ENCODE peak calls at places on chromosomes 1 and 21, in seven cellular contexts. One of them, this sample, is unnamed.

GRCh38 chr1:234683856-234684632 is 74.1 kb upstream of the IRF2BP2 start:
- DNase-seq in myocyte: peak
- DNase-seq in HFF-Myc: no peak
- DNase-seq in MCF 10A: peak
- DNase-seq in neural crest cell: no peak
- DNase-seq in AG08396: peak
- DNase-seq in CMK: no peak
- DNase-seq in this sample: peak

GRCh38 chr1:26853156-26853555 is 9.8 kb upstream of the SFN start:
- DNase-seq in MCF 10A: peak
- DNase-seq in AG08396: peak
- DNase-seq in CMK: peak
- DNase-seq in myocyte: peak
- DNase-seq in HFF-Myc: peak
- DNase-seq in neural crest cell: peak
- DNase-seq in this sample: peak

GRCh38 chr1:193211539-193211938 is 25.1 kb upstream of the B3GALT2 start:
- DNase-seq in AG08396: peak
- DNase-seq in neural crest cell: no peak
- DNase-seq in MCF 10A: peak
- DNase-seq in HFF-Myc: peak
- DNase-seq in CMK: no peak
- DNase-seq in myocyte: peak
- DNase-seq in this sample: no peak

GRCh38 chr1:15702722-15703550 is 18.8 kb downstream of the PLEKHM2 start:
- DNase-seq in CMK: no peak
- DNase-seq in HFF-Myc: no peak
- DNase-seq in neural crest cell: no peak
- DNase-seq in AG08396: no peak
- DNase-seq in myocyte: peak
- DNase-seq in MCF 10A: peak
- DNase-seq in this sample: peak

GRCh38 chr1:172719694-172720138 is 60.8 kb downstream of the FASLG start:
- DNase-seq in CMK: no peak
- DNase-seq in AG08396: peak
- DNase-seq in MCF 10A: peak
- DNase-seq in HFF-Myc: peak
- DNase-seq in neural crest cell: no peak
- DNase-seq in myocyte: peak
- DNase-seq in this sample: peak

GRCh38 chr21:26473471-26473870 is 99.6 kb downstream of the CYYR1 start:
- DNase-seq in neural crest cell: no peak
- DNase-seq in CMK: no peak
- DNase-seq in MCF 10A: no peak
- DNase-seq in myocyte: no peak
- DNase-seq in AG08396: no peak
- DNase-seq in HFF-Myc: no peak
- DNase-seq in this sample: no peak

GRCh38 chr21:25557170-25557569 is 50.1 kb downstream of the MRPL39 start:
- DNase-seq in AG08396: no peak
- DNase-seq in CMK: no peak
- DNase-seq in HFF-Myc: no peak
- DNase-seq in MCF 10A: no peak
- DNase-seq in neural crest cell: no peak
- DNase-seq in myocyte: no peak
- DNase-seq in this sample: no peak

GRCh38 chr1:212229654-212230053 is 55.6 kb upstream of the PPP2R5A start:
- DNase-seq in neural crest cell: no peak
- DNase-seq in AG08396: no peak
- DNase-seq in myocyte: no peak
- DNase-seq in CMK: no peak
- DNase-seq in MCF 10A: peak
- DNase-seq in HFF-Myc: peak
- DNase-seq in this sample: no peak

GRCh38 chr1:175332515-175332914 is 139.9 kb upstream of the KIAA0040 start:
- DNase-seq in neural crest cell: no peak
- DNase-seq in CMK: no peak
- DNase-seq in AG08396: no peak
- DNase-seq in HFF-Myc: no peak
- DNase-seq in MCF 10A: no peak
- DNase-seq in myocyte: no peak
- DNase-seq in this sample: no peak

GRCh38 chr1:12168451-12169160 is 1.8 kb downstream of the TNFRSF1B start:
- DNase-seq in myocyte: no peak
- DNase-seq in AG08396: no peak
- DNase-seq in neural crest cell: no peak
- DNase-seq in MCF 10A: no peak
- DNase-seq in CMK: no peak
- DNase-seq in HFF-Myc: no peak
- DNase-seq in this sample: no peak

GRCh38 chr1:64479874-64480273 is 9.9 kb downstream of the CACHD1 start:
- DNase-seq in AG08396: no peak
- DNase-seq in MCF 10A: no peak
- DNase-seq in HFF-Myc: no peak
- DNase-seq in neural crest cell: no peak
- DNase-seq in myocyte: no peak
- DNase-seq in CMK: no peak
- DNase-seq in this sample: peak

GRCh38 chr21:33699277-33699676 is 57.0 kb downstream of the ITSN1 start:
- DNase-seq in neural crest cell: no peak
- DNase-seq in CMK: no peak
- DNase-seq in AG08396: no peak
- DNase-seq in myocyte: no peak
- DNase-seq in MCF 10A: no peak
- DNase-seq in HFF-Myc: no peak
- DNase-seq in this sample: no peak

GRCh38 chr1:199551967-199552565 is 475.4 kb upstream of the NR5A2 start:
- DNase-seq in myocyte: peak
- DNase-seq in AG08396: peak
- DNase-seq in CMK: peak
- DNase-seq in neural crest cell: peak
- DNase-seq in MCF 10A: peak
- DNase-seq in HFF-Myc: peak
- DNase-seq in this sample: peak

GRCh38 chr1:154590756-154591155 is 17.2 kb downstream of the ADAR start:
- DNase-seq in MCF 10A: no peak
- DNase-seq in CMK: no peak
- DNase-seq in neural crest cell: no peak
- DNase-seq in myocyte: no peak
- DNase-seq in AG08396: no peak
- DNase-seq in HFF-Myc: no peak
- DNase-seq in this sample: no peak

GRCh38 chr1:246267896-246268295 is 239.2 kb downstream of the SMYD3 start:
- DNase-seq in neural crest cell: no peak
- DNase-seq in HFF-Myc: no peak
- DNase-seq in AG08396: no peak
- DNase-seq in myocyte: no peak
- DNase-seq in MCF 10A: no peak
- DNase-seq in CMK: no peak
- DNase-seq in this sample: peak

GRCh38 chr1:110860174-110860573 is 12.8 kb upstream of the CD53 start:
- DNase-seq in HFF-Myc: no peak
- DNase-seq in myocyte: no peak
- DNase-seq in neural crest cell: no peak
- DNase-seq in MCF 10A: no peak
- DNase-seq in AG08396: no peak
- DNase-seq in CMK: no peak
- DNase-seq in this sample: no peak

GRCh38 chr1:175893192-175893591 is 149.8 kb upstream of the TNR start:
- DNase-seq in HFF-Myc: no peak
- DNase-seq in CMK: no peak
- DNase-seq in neural crest cell: no peak
- DNase-seq in AG08396: no peak
- DNase-seq in myocyte: no peak
- DNase-seq in MCF 10A: no peak
- DNase-seq in this sample: peak

GRCh38 chr21:41802684-41803083 is 35.8 kb upstream of the RIPK4 start:
- DNase-seq in myocyte: no peak
- DNase-seq in neural crest cell: no peak
- DNase-seq in HFF-Myc: no peak
- DNase-seq in CMK: no peak
- DNase-seq in AG08396: peak
- DNase-seq in MCF 10A: no peak
- DNase-seq in this sample: no peak

GRCh38 chr21:15250384-15250783 is 185.6 kb upstream of the NRIP1 start:
- DNase-seq in CMK: no peak
- DNase-seq in MCF 10A: peak
- DNase-seq in myocyte: peak
- DNase-seq in AG08396: no peak
- DNase-seq in HFF-Myc: no peak
- DNase-seq in neural crest cell: no peak
- DNase-seq in this sample: no peak

GRCh38 chr1:203135636-203136305 is 8.2 kb downstream of the ADORA1 start:
- DNase-seq in AG08396: no peak
- DNase-seq in neural crest cell: no peak
- DNase-seq in myocyte: peak
- DNase-seq in HFF-Myc: no peak
- DNase-seq in CMK: peak
- DNase-seq in MCF 10A: peak
- DNase-seq in this sample: no peak

GRCh38 chr1:22888320-22889075 is 84.2 kb downstream of the LACTBL1 start:
- DNase-seq in AG08396: no peak
- DNase-seq in MCF 10A: peak
- DNase-seq in myocyte: peak
- DNase-seq in HFF-Myc: no peak
- DNase-seq in CMK: no peak
- DNase-seq in neural crest cell: no peak
- DNase-seq in this sample: no peak

GRCh38 chr1:236608930-236609726 is 4.8 kb upstream of the HEATR1 start:
- DNase-seq in HFF-Myc: no peak
- DNase-seq in neural crest cell: peak
- DNase-seq in AG08396: peak
- DNase-seq in MCF 10A: peak
- DNase-seq in CMK: peak
- DNase-seq in myocyte: peak
- DNase-seq in this sample: peak

GRCh38 chr1:224065455-224065854 is 48.5 kb upstream of the FBXO28 start:
- DNase-seq in MCF 10A: peak
- DNase-seq in CMK: no peak
- DNase-seq in AG08396: no peak
- DNase-seq in neural crest cell: no peak
- DNase-seq in HFF-Myc: no peak
- DNase-seq in myocyte: peak
- DNase-seq in this sample: no peak

GRCh38 chr21:32508558-32508957 is 76.8 kb downstream of the TCP10L start:
- DNase-seq in myocyte: peak
- DNase-seq in MCF 10A: no peak
- DNase-seq in AG08396: no peak
- DNase-seq in CMK: no peak
- DNase-seq in neural crest cell: no peak
- DNase-seq in HFF-Myc: no peak
- DNase-seq in this sample: no peak

GRCh38 chr21:28516996-28517592 is 475.6 kb downstream of the LTN1 start:
- DNase-seq in CMK: no peak
- DNase-seq in MCF 10A: peak
- DNase-seq in AG08396: peak
- DNase-seq in HFF-Myc: no peak
- DNase-seq in myocyte: peak
- DNase-seq in neural crest cell: peak
- DNase-seq in this sample: peak

GRCh38 chr1:214660900-214661299 is 57.9 kb downstream of the CENPF start:
- DNase-seq in HFF-Myc: peak
- DNase-seq in AG08396: peak
- DNase-seq in neural crest cell: peak
- DNase-seq in MCF 10A: peak
- DNase-seq in myocyte: peak
- DNase-seq in CMK: no peak
- DNase-seq in this sample: peak